ENCODE peak calls at places on chromosomes 16 and 17, in five cellular contexts. D, S, J, H and I are unnamed samples.

GRCh38 chr16:57938936-57939871 is 31.7 kb downstream of the CNGB1 start:
- DNase-seq in S (no peak), J (no peak), D (peak; percentile 27), H (no peak), I (no peak)

GRCh38 chr16:89048087-89048729 is 45.4 kb upstream of the ACSF3 start:
- DNase-seq in D (no peak), S (no peak), H (no peak), J (no peak), I (no peak)

GRCh38 chr17:71379512-71379911 is 741.3 kb upstream of the SOX9 start:
- DNase-seq in D (no peak), J (no peak), S (no peak), H (no peak), I (no peak)

GRCh38 chr17:77504652-77505459 is 364.1 kb downstream of the SEC14L1 start:
- DNase-seq in H (no peak), S (no peak), J (no peak), D (no peak), I (peak; percentile 21)

GRCh38 chr17:3961564-3962047 is 2.6 kb downstream of the ATP2A3 start:
- DNase-seq in H (no peak), D (no peak), S (peak; percentile 47), J (no peak), I (no peak)

GRCh38 chr17:8801135-8801840 is 2.1 kb upstream of the MFSD6L start:
- DNase-seq in D (no peak), S (no peak), H (no peak), J (no peak), I (no peak)

GRCh38 chr17:71975331-71975801 is 145.5 kb upstream of the SOX9 start:
- DNase-seq in S (no peak), H (no peak), J (peak; percentile 15), D (peak; percentile 13), I (no peak)

GRCh38 chr17:64358261-64358788 is 32.3 kb downstream of the PECAM1 start:
- DNase-seq in D (no peak), H (no peak), S (no peak), J (no peak), I (no peak)

GRCh38 chr16:85690469-85691064 is 1.8 kb upstream of the GINS2 start:
- DNase-seq in S (no peak), J (no peak), H (no peak), D (peak; percentile 34), I (no peak)

GRCh38 chr16:69691980-69692911 is 34.1 kb downstream of the NQO1 start:
- DNase-seq in S (no peak), H (no peak), J (no peak), D (no peak), I (no peak)

GRCh38 chr17:4815043-4815675 is 8.2 kb downstream of the PLD2 start:
- DNase-seq in H (no peak), J (no peak), D (no peak), S (no peak), I (no peak)

GRCh38 chr17:81338301-81339179 is 43.4 kb upstream of the SLC38A10 start:
- DNase-seq in H (no peak), D (peak; percentile 43), J (no peak), S (no peak), I (no peak)

GRCh38 chr17:77842148-77842905 is 116.2 kb upstream of the TNRC6C start:
- DNase-seq in J (no peak), H (no peak), S (no peak), D (no peak), I (no peak)

GRCh38 chr17:36014946-36015345 is 2.8 kb downstream of the CCL23 start:
- DNase-seq in J (no peak), D (no peak), H (no peak), S (no peak), I (no peak)

GRCh38 chr17:40312893-40313659 is 4.1 kb downstream of the RARA start:
- DNase-seq in D (no peak), H (no peak), J (no peak), S (no peak), I (peak; percentile 69)

GRCh38 chr17:61349350-61349749 is 50.3 kb upstream of the TBX2 start:
- DNase-seq in S (no peak), D (no peak), H (no peak), J (no peak), I (no peak)

GRCh38 chr17:61713035-61713434 is 122.0 kb upstream of the NACA2 start:
- DNase-seq in D (no peak), J (no peak), S (no peak), H (no peak), I (no peak)

GRCh38 chr17:83012161-83012800 is 67.1 kb upstream of the METRNL start:
- DNase-seq in D (no peak), H (no peak), S (no peak), J (no peak), I (no peak)

GRCh38 chr17:18353541-18353940 is 9.8 kb downstream of the SHMT1 start:
- DNase-seq in H (no peak), S (no peak), D (no peak), J (no peak), I (no peak)

GRCh38 chr16:47990676-47991075 is 165.1 kb downstream of the ABCC12 start:
- DNase-seq in H (no peak), J (no peak), S (no peak), D (no peak), I (no peak)

GRCh38 chr17:20203021-20203420 is 193.9 kb downstream of the SPECC1 start:
- DNase-seq in D (no peak), S (no peak), H (no peak), J (no peak), I (no peak)

GRCh38 chr17:63096426-63096825 is 130.4 kb downstream of the TANC2 start:
- DNase-seq in J (no peak), D (no peak), S (no peak), H (no peak), I (no peak)

GRCh38 chr17:2295575-2295974 is 8.0 kb downstream of the SMG6 start:
- DNase-seq in D (no peak), H (no peak), J (no peak), S (no peak), I (no peak)

GRCh38 chr17:50931003-50931878 is 65.1 kb upstream of the TOB1 start:
- DNase-seq in J (peak; percentile 73), H (peak; percentile 75), S (peak; percentile 55), D (peak; percentile 93), I (peak; percentile 83)

GRCh38 chr17:45296003-45296832 is 20.6 kb downstream of the MAP3K14 start:
- DNase-seq in S (no peak), J (no peak), D (no peak), H (no peak), I (no peak)

GRCh38 chr17:80364091-80364691 is 50.8 kb upstream of the ENDOV start:
- DNase-seq in S (no peak), H (peak; percentile 63), D (peak; percentile 31), J (peak; percentile 4), I (peak; percentile 19)

GRCh38 chr16:53915452-53916160 is 211.7 kb downstream of the FTO start:
- DNase-seq in S (no peak), J (no peak), D (no peak), H (no peak), I (no peak)

GRCh38 chr17:38628441-38628840 is 22.7 kb upstream of the SRCIN1 start:
- DNase-seq in D (no peak), H (peak; percentile 16), J (no peak), S (no peak), I (peak; percentile 33)

GRCh38 chr17:63836811-63837210 is 5.7 kb downstream of the SMARCD2 start:
- DNase-seq in J (no peak), S (no peak), H (peak; percentile 50), D (no peak), I (no peak)

GRCh38 chr16:51888534-51888933 is 658.4 kb downstream of the TOX3 start:
- DNase-seq in J (no peak), D (no peak), H (no peak), S (no peak), I (no peak)